ENCODE peak calls at places on chromosomes 3 and 15, in ten cellular contexts. One of them, this sample, is unnamed.

GRCh38 chr3:54443572-54444161 is 321.3 kb downstream of the CACNA2D3 start:
- DNase-seq in lower lobe of right lung: no peak
- DNase-seq in A549: peak
- DNase-seq in tibial artery: no peak
- DNase-seq in neural progenitor cell: no peak
- DNase-seq in caudate nucleus: no peak
- DNase-seq in stomach: no peak
- DNase-seq in Peyer's patch: no peak
- DNase-seq in heart right ventricle: no peak
- DNase-seq in iPS DF 6.9: no peak
- DNase-seq in this sample: no peak

GRCh38 chr15:40696228-40696627 is 1.3 kb downstream of the RAD51 start:
- DNase-seq in neural progenitor cell: no peak
- DNase-seq in stomach: no peak
- DNase-seq in caudate nucleus: no peak
- DNase-seq in lower lobe of right lung: no peak
- DNase-seq in iPS DF 6.9: no peak
- DNase-seq in A549: no peak
- DNase-seq in tibial artery: no peak
- DNase-seq in Peyer's patch: no peak
- DNase-seq in heart right ventricle: no peak
- DNase-seq in this sample: no peak

GRCh38 chr15:96331141-96331941 is 841 bp downstream of the NR2F2 start:
- DNase-seq in heart right ventricle: no peak
- DNase-seq in Peyer's patch: no peak
- DNase-seq in lower lobe of right lung: peak
- DNase-seq in caudate nucleus: no peak
- DNase-seq in A549: peak
- DNase-seq in stomach: no peak
- DNase-seq in neural progenitor cell: peak
- DNase-seq in tibial artery: peak
- DNase-seq in iPS DF 6.9: no peak
- DNase-seq in this sample: no peak

GRCh38 chr3:146468234-146468931 is 978 bp downstream of the PLSCR2 start:
- DNase-seq in lower lobe of right lung: no peak
- DNase-seq in heart right ventricle: no peak
- DNase-seq in neural progenitor cell: no peak
- DNase-seq in stomach: no peak
- DNase-seq in tibial artery: no peak
- DNase-seq in caudate nucleus: no peak
- DNase-seq in Peyer's patch: no peak
- DNase-seq in iPS DF 6.9: no peak
- DNase-seq in A549: no peak
- DNase-seq in this sample: no peak

GRCh38 chr15:57158589-57158988 is 217.7 kb upstream of the CGNL1 start:
- DNase-seq in heart right ventricle: peak
- DNase-seq in stomach: no peak
- DNase-seq in iPS DF 6.9: no peak
- DNase-seq in A549: peak
- DNase-seq in Peyer's patch: no peak
- DNase-seq in tibial artery: no peak
- DNase-seq in neural progenitor cell: no peak
- DNase-seq in caudate nucleus: peak
- DNase-seq in lower lobe of right lung: no peak
- DNase-seq in this sample: no peak

GRCh38 chr15:45121706-45122417 is 7.7 kb downstream of the DUOXA2 start:
- DNase-seq in tibial artery: no peak
- DNase-seq in neural progenitor cell: no peak
- DNase-seq in stomach: no peak
- DNase-seq in iPS DF 6.9: no peak
- DNase-seq in caudate nucleus: no peak
- DNase-seq in A549: peak
- DNase-seq in Peyer's patch: no peak
- DNase-seq in heart right ventricle: no peak
- DNase-seq in lower lobe of right lung: peak
- DNase-seq in this sample: no peak

GRCh38 chr3:79424811-79425210 is 343.0 kb downstream of the ROBO1 start:
- DNase-seq in caudate nucleus: no peak
- DNase-seq in iPS DF 6.9: no peak
- DNase-seq in Peyer's patch: no peak
- DNase-seq in heart right ventricle: no peak
- DNase-seq in stomach: no peak
- DNase-seq in lower lobe of right lung: no peak
- DNase-seq in neural progenitor cell: no peak
- DNase-seq in tibial artery: no peak
- DNase-seq in A549: no peak
- DNase-seq in this sample: no peak

GRCh38 chr15:94075349-94075748 is 156.0 kb upstream of the MCTP2 start:
- DNase-seq in tibial artery: peak
- DNase-seq in neural progenitor cell: no peak
- DNase-seq in A549: no peak
- DNase-seq in heart right ventricle: peak
- DNase-seq in Peyer's patch: no peak
- DNase-seq in stomach: peak
- DNase-seq in caudate nucleus: no peak
- DNase-seq in lower lobe of right lung: no peak
- DNase-seq in iPS DF 6.9: no peak
- DNase-seq in this sample: no peak

GRCh38 chr3:159785276-159785675 is 203.4 kb upstream of the IL12A start:
- DNase-seq in iPS DF 6.9: no peak
- DNase-seq in heart right ventricle: no peak
- DNase-seq in neural progenitor cell: no peak
- DNase-seq in lower lobe of right lung: no peak
- DNase-seq in tibial artery: no peak
- DNase-seq in caudate nucleus: no peak
- DNase-seq in Peyer's patch: no peak
- DNase-seq in A549: peak
- DNase-seq in stomach: no peak
- DNase-seq in this sample: no peak

GRCh38 chr3:22371592-22372291 is 620.7 kb upstream of the ZNF385D start:
- DNase-seq in lower lobe of right lung: peak
- DNase-seq in A549: no peak
- DNase-seq in heart right ventricle: no peak
- DNase-seq in Peyer's patch: no peak
- DNase-seq in iPS DF 6.9: no peak
- DNase-seq in neural progenitor cell: peak
- DNase-seq in tibial artery: no peak
- DNase-seq in stomach: no peak
- DNase-seq in caudate nucleus: no peak
- DNase-seq in this sample: no peak

GRCh38 chr15:58738051-58738707 is 11.3 kb downstream of the ADAM10 start:
- DNase-seq in heart right ventricle: no peak
- DNase-seq in A549: no peak
- DNase-seq in caudate nucleus: no peak
- DNase-seq in lower lobe of right lung: no peak
- DNase-seq in tibial artery: no peak
- DNase-seq in neural progenitor cell: no peak
- DNase-seq in iPS DF 6.9: no peak
- DNase-seq in Peyer's patch: no peak
- DNase-seq in stomach: no peak
- DNase-seq in this sample: no peak

GRCh38 chr3:96754128-96754527 is 60.3 kb upstream of the EPHA6 start:
- DNase-seq in tibial artery: no peak
- DNase-seq in heart right ventricle: no peak
- DNase-seq in iPS DF 6.9: no peak
- DNase-seq in lower lobe of right lung: no peak
- DNase-seq in Peyer's patch: no peak
- DNase-seq in A549: no peak
- DNase-seq in stomach: no peak
- DNase-seq in neural progenitor cell: no peak
- DNase-seq in caudate nucleus: no peak
- DNase-seq in this sample: no peak
- H3K27ac ChIP-seq in tibial artery: no peak
- H3K27ac ChIP-seq in heart right ventricle: no peak
- H3K27ac ChIP-seq in iPS DF 6.9: no peak
- H3K27ac ChIP-seq in lower lobe of right lung: no peak
- H3K27ac ChIP-seq in Peyer's patch: no peak
- H3K27ac ChIP-seq in A549: no peak
- H3K27ac ChIP-seq in stomach: no peak
- H3K27ac ChIP-seq in neural progenitor cell: no peak
- H3K27ac ChIP-seq in caudate nucleus: no peak
- H3K27ac ChIP-seq in this sample: no peak

GRCh38 chr15:69758291-69758771 is 305.7 kb downstream of the RPLP1 start:
- DNase-seq in neural progenitor cell: no peak
- DNase-seq in stomach: no peak
- DNase-seq in A549: no peak
- DNase-seq in iPS DF 6.9: no peak
- DNase-seq in Peyer's patch: no peak
- DNase-seq in heart right ventricle: no peak
- DNase-seq in caudate nucleus: no peak
- DNase-seq in tibial artery: no peak
- DNase-seq in lower lobe of right lung: no peak
- DNase-seq in this sample: no peak

GRCh38 chr15:69754313-69754712 is 301.7 kb downstream of the RPLP1 start:
- DNase-seq in caudate nucleus: no peak
- DNase-seq in iPS DF 6.9: no peak
- DNase-seq in neural progenitor cell: no peak
- DNase-seq in tibial artery: no peak
- DNase-seq in stomach: no peak
- DNase-seq in Peyer's patch: no peak
- DNase-seq in heart right ventricle: no peak
- DNase-seq in lower lobe of right lung: no peak
- DNase-seq in A549: no peak
- DNase-seq in this sample: no peak

GRCh38 chr15:69757186-69757585 is 304.6 kb downstream of the RPLP1 start:
- DNase-seq in stomach: no peak
- DNase-seq in lower lobe of right lung: no peak
- DNase-seq in iPS DF 6.9: no peak
- DNase-seq in neural progenitor cell: no peak
- DNase-seq in heart right ventricle: no peak
- DNase-seq in caudate nucleus: no peak
- DNase-seq in A549: no peak
- DNase-seq in tibial artery: no peak
- DNase-seq in Peyer's patch: no peak
- DNase-seq in this sample: no peak

GRCh38 chr15:69755571-69756310 is 303.1 kb downstream of the RPLP1 start:
- DNase-seq in caudate nucleus: no peak
- DNase-seq in Peyer's patch: peak
- DNase-seq in iPS DF 6.9: no peak
- DNase-seq in neural progenitor cell: no peak
- DNase-seq in heart right ventricle: no peak
- DNase-seq in stomach: no peak
- DNase-seq in lower lobe of right lung: no peak
- DNase-seq in tibial artery: no peak
- DNase-seq in A549: no peak
- DNase-seq in this sample: peak

DNA sequence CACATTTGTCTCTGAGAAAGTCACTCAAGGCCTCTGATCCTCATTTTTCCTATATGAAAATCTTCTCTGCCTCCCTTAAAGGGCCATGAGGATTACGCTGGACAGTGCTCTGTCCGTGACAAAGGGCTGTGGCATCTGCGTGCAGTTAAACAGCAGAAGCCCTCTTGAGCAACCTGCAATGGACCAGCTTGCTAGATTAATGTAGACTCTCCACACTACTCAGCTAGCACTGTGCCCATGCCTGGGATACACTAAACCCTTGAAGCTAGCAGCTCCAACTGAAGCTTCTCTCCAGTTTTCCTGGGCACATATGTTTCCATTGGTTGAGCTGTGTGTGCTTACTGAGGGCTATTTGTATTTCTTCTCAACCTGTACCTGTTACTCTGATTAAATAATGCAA is 303.8 kb downstream of the RPLP1 start:
- DNase-seq in caudate nucleus: no peak
- DNase-seq in lower lobe of right lung: no peak
- DNase-seq in A549: no peak
- DNase-seq in iPS DF 6.9: no peak
- DNase-seq in neural progenitor cell: no peak
- DNase-seq in Peyer's patch: no peak
- DNase-seq in tibial artery: no peak
- DNase-seq in heart right ventricle: no peak
- DNase-seq in stomach: no peak
- DNase-seq in this sample: no peak
- H3K27ac ChIP-seq in caudate nucleus: no peak
- H3K27ac ChIP-seq in lower lobe of right lung: no peak
- H3K27ac ChIP-seq in A549: no peak
- H3K27ac ChIP-seq in iPS DF 6.9: no peak
- H3K27ac ChIP-seq in neural progenitor cell: no peak
- H3K27ac ChIP-seq in Peyer's patch: no peak
- H3K27ac ChIP-seq in tibial artery: no peak
- H3K27ac ChIP-seq in heart right ventricle: no peak
- H3K27ac ChIP-seq in stomach: no peak
- H3K27ac ChIP-seq in this sample: no peak

GRCh38 chr3:149662240-149662887 is 4.5 kb upstream of the WWTR1 start:
- DNase-seq in iPS DF 6.9: no peak
- DNase-seq in A549: no peak
- DNase-seq in Peyer's patch: no peak
- DNase-seq in caudate nucleus: no peak
- DNase-seq in neural progenitor cell: no peak
- DNase-seq in stomach: no peak
- DNase-seq in tibial artery: no peak
- DNase-seq in heart right ventricle: no peak
- DNase-seq in lower lobe of right lung: no peak
- DNase-seq in this sample: no peak

GRCh38 chr3:149658444-149659172 is 783 bp upstream of the WWTR1 start:
- DNase-seq in A549: no peak
- DNase-seq in neural progenitor cell: peak
- DNase-seq in caudate nucleus: peak
- DNase-seq in heart right ventricle: peak
- DNase-seq in lower lobe of right lung: peak
- DNase-seq in Peyer's patch: peak
- DNase-seq in iPS DF 6.9: no peak
- DNase-seq in stomach: peak
- DNase-seq in tibial artery: peak
- DNase-seq in this sample: no peak

GRCh38 chr3:149657796-149658443 is at the start of gene WWTR1:
- DNase-seq in tibial artery: peak
- DNase-seq in Peyer's patch: peak
- DNase-seq in lower lobe of right lung: peak
- DNase-seq in iPS DF 6.9: peak
- DNase-seq in A549: peak
- DNase-seq in stomach: peak
- DNase-seq in neural progenitor cell: peak
- DNase-seq in caudate nucleus: peak
- DNase-seq in heart right ventricle: peak
- DNase-seq in this sample: peak

GRCh38 chr3:149659173-149659468 is 1.3 kb upstream of the WWTR1 start:
- DNase-seq in tibial artery: no peak
- DNase-seq in caudate nucleus: no peak
- DNase-seq in iPS DF 6.9: no peak
- DNase-seq in A549: no peak
- DNase-seq in neural progenitor cell: no peak
- DNase-seq in lower lobe of right lung: peak
- DNase-seq in heart right ventricle: no peak
- DNase-seq in stomach: no peak
- DNase-seq in Peyer's patch: no peak
- DNase-seq in this sample: no peak

GRCh38 chr3:149660462-149660861 is 2.6 kb upstream of the WWTR1 start:
- DNase-seq in lower lobe of right lung: no peak
- DNase-seq in A549: peak
- DNase-seq in caudate nucleus: no peak
- DNase-seq in heart right ventricle: no peak
- DNase-seq in stomach: no peak
- DNase-seq in neural progenitor cell: no peak
- DNase-seq in iPS DF 6.9: no peak
- DNase-seq in tibial artery: no peak
- DNase-seq in Peyer's patch: no peak
- DNase-seq in this sample: no peak
- H3K27ac ChIP-seq in lower lobe of right lung: no peak
- H3K27ac ChIP-seq in A549: peak
- H3K27ac ChIP-seq in caudate nucleus: no peak
- H3K27ac ChIP-seq in heart right ventricle: peak
- H3K27ac ChIP-seq in stomach: peak
- H3K27ac ChIP-seq in neural progenitor cell: no peak
- H3K27ac ChIP-seq in iPS DF 6.9: no peak
- H3K27ac ChIP-seq in tibial artery: peak
- H3K27ac ChIP-seq in Peyer's patch: no peak
- H3K27ac ChIP-seq in this sample: no peak

GRCh38 chr15:83364541-83364940 is 80.1 kb upstream of the BNC1 start:
- DNase-seq in heart right ventricle: no peak
- DNase-seq in stomach: no peak
- DNase-seq in tibial artery: no peak
- DNase-seq in lower lobe of right lung: no peak
- DNase-seq in caudate nucleus: no peak
- DNase-seq in A549: no peak
- DNase-seq in Peyer's patch: no peak
- DNase-seq in neural progenitor cell: no peak
- DNase-seq in iPS DF 6.9: no peak
- DNase-seq in this sample: no peak
- H3K27ac ChIP-seq in heart right ventricle: no peak
- H3K27ac ChIP-seq in stomach: no peak
- H3K27ac ChIP-seq in tibial artery: no peak
- H3K27ac ChIP-seq in lower lobe of right lung: no peak
- H3K27ac ChIP-seq in caudate nucleus: no peak
- H3K27ac ChIP-seq in A549: no peak
- H3K27ac ChIP-seq in Peyer's patch: no peak
- H3K27ac ChIP-seq in neural progenitor cell: no peak
- H3K27ac ChIP-seq in iPS DF 6.9: no peak
- H3K27ac ChIP-seq in this sample: no peak